ENCODE peak calls at places on chromosome 4, in ten cellular contexts. One of them, this sample, is unnamed. For H3K4me1, the result is how much of the 10 kb centered on the place peaks cover.

GRCh38 chr4:13396161-13396560 is 88.0 kb downstream of the RAB28 start:
- DNase-seq in ovary: no peak
- DNase-seq in sigmoid colon: no peak
- DNase-seq in tibial nerve: no peak
- DNase-seq in transverse colon: no peak
- DNase-seq in SK-N-SH: peak
- DNase-seq in upper lobe of left lung: no peak
- DNase-seq in H1: no peak
- DNase-seq in stomach: no peak
- DNase-seq in A549: no peak
- DNase-seq in this sample: no peak

GRCh38 chr4:90099795-90100194 is 27.4 kb upstream of the CCSER1 start:
- DNase-seq in ovary: no peak
- DNase-seq in sigmoid colon: no peak
- DNase-seq in tibial nerve: no peak
- DNase-seq in transverse colon: no peak
- DNase-seq in SK-N-SH: no peak
- DNase-seq in upper lobe of left lung: peak
- DNase-seq in H1: no peak
- DNase-seq in stomach: no peak
- DNase-seq in A549: no peak
- DNase-seq in this sample: no peak

GRCh38 chr4:20445933-20446723 is 194.4 kb downstream of the SLIT2 start:
- DNase-seq in ovary: no peak
- DNase-seq in sigmoid colon: no peak
- DNase-seq in tibial nerve: no peak
- DNase-seq in transverse colon: no peak
- DNase-seq in SK-N-SH: no peak
- DNase-seq in upper lobe of left lung: no peak
- DNase-seq in H1: no peak
- DNase-seq in stomach: no peak
- DNase-seq in A549: no peak
- DNase-seq in this sample: no peak

GRCh38 chr4:55910140-55910539 is 38.6 kb upstream of the CEP135 start:
- DNase-seq in ovary: no peak
- DNase-seq in sigmoid colon: no peak
- DNase-seq in tibial nerve: no peak
- DNase-seq in transverse colon: no peak
- DNase-seq in SK-N-SH: no peak
- DNase-seq in upper lobe of left lung: no peak
- DNase-seq in H1: no peak
- DNase-seq in stomach: no peak
- DNase-seq in A549: no peak
- DNase-seq in this sample: no peak

GRCh38 chr4:8221476-8221875 is 22.4 kb downstream of the SH3TC1 start:
- DNase-seq in ovary: no peak
- DNase-seq in sigmoid colon: no peak
- DNase-seq in tibial nerve: peak
- DNase-seq in transverse colon: no peak
- DNase-seq in SK-N-SH: peak
- DNase-seq in upper lobe of left lung: no peak
- DNase-seq in H1: no peak
- DNase-seq in stomach: no peak
- DNase-seq in A549: no peak
- DNase-seq in this sample: no peak

GRCh38 chr4:125283702-125284279 is 31.0 kb upstream of the FAT4 start:
- DNase-seq in ovary: no peak
- DNase-seq in sigmoid colon: no peak
- DNase-seq in tibial nerve: no peak
- DNase-seq in transverse colon: no peak
- DNase-seq in SK-N-SH: peak
- DNase-seq in upper lobe of left lung: no peak
- DNase-seq in H1: no peak
- DNase-seq in stomach: no peak
- DNase-seq in A549: peak
- DNase-seq in this sample: no peak

GRCh38 chr4:150224896-150225591 is 146.8 kb downstream of the DCLK2 start:
- DNase-seq in ovary: no peak
- DNase-seq in sigmoid colon: no peak
- DNase-seq in tibial nerve: no peak
- DNase-seq in transverse colon: no peak
- DNase-seq in SK-N-SH: no peak
- DNase-seq in upper lobe of left lung: no peak
- DNase-seq in H1: peak
- DNase-seq in stomach: no peak
- DNase-seq in A549: peak
- DNase-seq in this sample: no peak

GRCh38 chr4:82790060-82790660 is 8.4 kb downstream of the SCD5 start:
- DNase-seq in ovary: no peak
- DNase-seq in sigmoid colon: no peak
- DNase-seq in tibial nerve: no peak
- DNase-seq in transverse colon: no peak
- DNase-seq in SK-N-SH: no peak
- DNase-seq in upper lobe of left lung: no peak
- DNase-seq in H1: no peak
- DNase-seq in stomach: no peak
- DNase-seq in A549: no peak
- DNase-seq in this sample: no peak

GRCh38 chr4:73257995-73258667 is 467 bp downstream of the ANKRD17 start:
- DNase-seq in ovary: peak
- DNase-seq in sigmoid colon: no peak
- DNase-seq in tibial nerve: peak
- DNase-seq in transverse colon: no peak
- DNase-seq in SK-N-SH: peak
- DNase-seq in upper lobe of left lung: peak
- DNase-seq in H1: no peak
- DNase-seq in stomach: no peak
- DNase-seq in A549: peak
- DNase-seq in this sample: no peak

GRCh38 chr4:38681283-38682066 is 17.5 kb downstream of the KLF3 start:
- DNase-seq in ovary: no peak
- DNase-seq in sigmoid colon: peak
- DNase-seq in tibial nerve: no peak
- DNase-seq in transverse colon: no peak
- DNase-seq in SK-N-SH: no peak
- DNase-seq in upper lobe of left lung: no peak
- DNase-seq in H1: no peak
- DNase-seq in stomach: no peak
- DNase-seq in A549: no peak
- DNase-seq in this sample: no peak

GRCh38 chr4:139555705-139556070 is 331 bp downstream of the SETD7 start:
- DNase-seq in ovary: peak
- DNase-seq in sigmoid colon: peak
- DNase-seq in tibial nerve: peak
- DNase-seq in transverse colon: peak
- DNase-seq in SK-N-SH: peak
- DNase-seq in upper lobe of left lung: peak
- DNase-seq in H1: no peak
- DNase-seq in stomach: peak
- DNase-seq in A549: no peak
- DNase-seq in this sample: peak

GRCh38 chr4:139556071-139556734 is at the start of gene SETD7:
- DNase-seq in ovary: peak
- DNase-seq in sigmoid colon: peak
- DNase-seq in tibial nerve: peak
- DNase-seq in transverse colon: peak
- DNase-seq in SK-N-SH: peak
- DNase-seq in upper lobe of left lung: peak
- DNase-seq in H1: peak
- DNase-seq in stomach: peak
- DNase-seq in A549: peak
- DNase-seq in this sample: peak

GRCh38 chr4:139557506-139558110 is 1.6 kb upstream of the SETD7 start:
- DNase-seq in ovary: no peak
- DNase-seq in sigmoid colon: no peak
- DNase-seq in tibial nerve: no peak
- DNase-seq in transverse colon: no peak
- DNase-seq in SK-N-SH: no peak
- DNase-seq in upper lobe of left lung: peak
- DNase-seq in H1: no peak
- DNase-seq in stomach: peak
- DNase-seq in A549: no peak
- DNase-seq in this sample: no peak

GRCh38 chr4:139558235-139559094 is 2.4 kb upstream of the SETD7 start:
- DNase-seq in ovary: no peak
- DNase-seq in sigmoid colon: peak
- DNase-seq in tibial nerve: no peak
- DNase-seq in transverse colon: no peak
- DNase-seq in SK-N-SH: no peak
- DNase-seq in upper lobe of left lung: no peak
- DNase-seq in H1: no peak
- DNase-seq in stomach: no peak
- DNase-seq in A549: no peak
- DNase-seq in this sample: no peak

DNA sequence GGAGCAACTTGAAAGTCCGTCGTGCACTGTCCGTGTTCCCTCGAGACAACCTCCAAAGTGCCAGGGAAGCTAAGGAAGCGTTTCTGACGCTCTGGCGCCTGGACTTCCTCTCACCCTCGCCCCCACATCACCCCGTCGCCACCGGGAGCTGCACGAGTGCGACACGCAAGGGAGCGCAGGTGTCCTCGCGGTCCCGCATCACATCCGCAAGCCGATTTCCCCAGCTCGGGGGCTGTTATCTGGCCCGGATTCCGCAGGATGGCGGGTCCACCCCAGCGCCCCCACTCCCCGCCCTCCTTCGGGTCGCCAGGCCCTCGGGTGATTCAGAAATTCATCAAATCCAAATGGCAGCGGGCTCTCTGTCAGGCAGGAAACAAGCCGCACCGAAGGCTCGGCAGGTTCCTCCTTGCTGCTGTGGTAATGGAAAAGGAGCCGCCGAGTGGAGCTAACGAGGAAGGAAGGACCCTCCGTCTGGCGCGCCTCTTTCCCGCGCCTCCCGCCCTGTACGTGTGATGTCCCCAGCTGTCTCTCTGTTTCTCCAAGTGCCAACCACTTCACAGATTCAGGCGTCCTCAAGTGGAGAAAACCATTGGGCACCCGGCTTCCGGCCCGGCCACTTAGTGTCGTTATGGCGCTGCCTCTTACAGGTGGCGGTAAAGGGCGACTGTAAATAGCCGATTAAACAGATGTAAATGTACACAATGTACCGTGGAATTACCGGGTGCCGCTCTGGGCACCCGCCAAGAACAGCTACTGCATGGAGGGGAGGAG is 901 bp upstream of the SETD7 start:
- DNase-seq in ovary: no peak
- DNase-seq in sigmoid colon: peak
- DNase-seq in tibial nerve: peak
- DNase-seq in transverse colon: peak
- DNase-seq in SK-N-SH: peak
- DNase-seq in upper lobe of left lung: peak
- DNase-seq in H1: no peak
- DNase-seq in stomach: peak
- DNase-seq in A549: peak
- DNase-seq in this sample: peak
- TF ChIP-seq EP300 in ovary: no peak
- TF ChIP-seq EP300 in sigmoid colon: no peak
- TF ChIP-seq EP300 in tibial nerve: no peak
- TF ChIP-seq EP300 in transverse colon: no peak
- TF ChIP-seq EP300 in SK-N-SH: no peak
- TF ChIP-seq EP300 in upper lobe of left lung: no peak
- TF ChIP-seq EP300 in H1: no peak
- TF ChIP-seq EP300 in stomach: no peak
- TF ChIP-seq EP300 in A549: no peak
- TF ChIP-seq EP300 in this sample: no peak

GRCh38 chr4:37268311-37268710 is 23.8 kb downstream of the NWD2 start:
- DNase-seq in ovary: no peak
- DNase-seq in sigmoid colon: no peak
- DNase-seq in tibial nerve: no peak
- DNase-seq in transverse colon: no peak
- DNase-seq in SK-N-SH: no peak
- DNase-seq in upper lobe of left lung: no peak
- DNase-seq in H1: no peak
- DNase-seq in stomach: no peak
- DNase-seq in A549: no peak
- DNase-seq in this sample: no peak
- H3K4me1 ChIP-seq in ovary: under half
- H3K4me1 ChIP-seq in sigmoid colon: under half
- H3K4me1 ChIP-seq in tibial nerve: under half
- H3K4me1 ChIP-seq in transverse colon: under half
- H3K4me1 ChIP-seq in SK-N-SH: under half
- H3K4me1 ChIP-seq in upper lobe of left lung: under half
- H3K4me1 ChIP-seq in H1: under half
- H3K4me1 ChIP-seq in stomach: under half
- H3K4me1 ChIP-seq in A549: under half
- H3K4me1 ChIP-seq in this sample: under half

DNA sequence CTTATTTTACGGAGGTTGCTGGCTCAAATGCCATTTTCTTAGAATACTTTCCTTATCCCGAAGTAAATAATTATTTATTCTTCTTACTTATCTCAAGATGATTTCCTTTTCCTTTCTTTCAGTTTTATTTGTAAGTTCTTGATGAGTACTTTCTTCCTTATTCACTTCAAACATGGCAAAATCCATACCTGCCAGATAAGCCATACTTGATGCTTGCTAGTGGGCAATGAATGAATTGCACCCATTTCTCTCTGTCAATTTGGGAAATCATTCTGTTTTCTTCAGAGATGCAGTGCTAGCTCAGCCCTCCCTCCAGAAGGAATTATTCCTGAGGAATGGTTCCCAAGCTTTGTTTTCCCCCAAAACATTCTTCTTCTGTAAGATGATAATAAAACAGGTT is 598.3 kb downstream of the SPRY1 start:
- DNase-seq in ovary: no peak
- DNase-seq in sigmoid colon: no peak
- DNase-seq in tibial nerve: no peak
- DNase-seq in transverse colon: no peak
- DNase-seq in SK-N-SH: no peak
- DNase-seq in upper lobe of left lung: no peak
- DNase-seq in H1: no peak
- DNase-seq in stomach: no peak
- DNase-seq in A549: peak
- DNase-seq in this sample: no peak
- TF ChIP-seq CTCF in ovary: no peak
- TF ChIP-seq CTCF in sigmoid colon: no peak
- TF ChIP-seq CTCF in tibial nerve: no peak
- TF ChIP-seq CTCF in transverse colon: no peak
- TF ChIP-seq CTCF in SK-N-SH: peak
- TF ChIP-seq CTCF in upper lobe of left lung: no peak
- TF ChIP-seq CTCF in H1: no peak
- TF ChIP-seq CTCF in stomach: no peak
- TF ChIP-seq CTCF in A549: no peak
- TF ChIP-seq CTCF in this sample: no peak

GRCh38 chr4:47930971-47931804 is 16.8 kb upstream of the NFXL1 start:
- DNase-seq in ovary: no peak
- DNase-seq in sigmoid colon: no peak
- DNase-seq in tibial nerve: no peak
- DNase-seq in transverse colon: no peak
- DNase-seq in SK-N-SH: peak
- DNase-seq in upper lobe of left lung: no peak
- DNase-seq in H1: no peak
- DNase-seq in stomach: no peak
- DNase-seq in A549: no peak
- DNase-seq in this sample: no peak

GRCh38 chr4:47929682-47930201 is 15.4 kb upstream of the NFXL1 start:
- DNase-seq in ovary: no peak
- DNase-seq in sigmoid colon: no peak
- DNase-seq in tibial nerve: no peak
- DNase-seq in transverse colon: no peak
- DNase-seq in SK-N-SH: no peak
- DNase-seq in upper lobe of left lung: no peak
- DNase-seq in H1: no peak
- DNase-seq in stomach: no peak
- DNase-seq in A549: no peak
- DNase-seq in this sample: no peak

GRCh38 chr4:47926667-47927258 is 12.4 kb upstream of the NFXL1 start:
- DNase-seq in ovary: peak
- DNase-seq in sigmoid colon: no peak
- DNase-seq in tibial nerve: peak
- DNase-seq in transverse colon: peak
- DNase-seq in SK-N-SH: peak
- DNase-seq in upper lobe of left lung: peak
- DNase-seq in H1: no peak
- DNase-seq in stomach: peak
- DNase-seq in A549: peak
- DNase-seq in this sample: no peak
- TF ChIP-seq EP300 in ovary: no peak
- TF ChIP-seq EP300 in sigmoid colon: no peak
- TF ChIP-seq EP300 in tibial nerve: no peak
- TF ChIP-seq EP300 in transverse colon: no peak
- TF ChIP-seq EP300 in SK-N-SH: no peak
- TF ChIP-seq EP300 in upper lobe of left lung: no peak
- TF ChIP-seq EP300 in H1: no peak
- TF ChIP-seq EP300 in stomach: no peak
- TF ChIP-seq EP300 in A549: no peak
- TF ChIP-seq EP300 in this sample: no peak

This sample was measured in suprapubic skin.